ENCODE peak calls at places on chromosomes 7 and 10, in seven cellular contexts. H, Q, G, P, E, F and B are unnamed samples. For H3K4me1, the result is how much of the 10 kb centered on the place peaks cover.

GRCh38 chr10:63765126-63765525 is 243.9 kb downstream of the REEP3 start:
- DNase-seq in E (no peak), F (no peak), P (no peak), H (no peak), G (no peak), Q (no peak), B (no peak)

GRCh38 chr7:97845622-97846203 is 26.5 kb downstream of the ASNS start:
- DNase-seq in H (peak), F (peak), G (peak), E (peak), P (peak), Q (peak), B (no peak)

GRCh38 chr10:5666324-5667220 is at the start of gene ASB13:
- DNase-seq in G (peak), F (peak), P (peak), E (peak), H (peak), Q (peak), B (peak)

GRCh38 chr10:132836832-132837540 is 51.0 kb upstream of the NKX6-2 start:
- DNase-seq in Q (peak), G (peak), E (peak), F (peak), P (peak), H (no peak), B (peak)

GRCh38 chr7:105268511-105269392 is 120.0 kb downstream of the SRPK2 start:
- DNase-seq in P (peak), E (peak), H (no peak), G (peak), F (no peak), Q (peak), B (no peak)

GRCh38 chr10:129764901-129765663 is 199.0 kb downstream of the EBF3 start:
- DNase-seq in P (no peak), Q (no peak), E (no peak), H (no peak), G (no peak), F (no peak), B (peak)

GRCh38 chr7:76257973-76258372 is 44.5 kb upstream of the HSPB1 start:
- DNase-seq in P (no peak), E (no peak), F (no peak), H (no peak), G (no peak), Q (no peak), B (no peak)

GRCh38 chr7:36810476-36810875 is 86.2 kb upstream of the AOAH start:
- DNase-seq in G (no peak), Q (no peak), E (no peak), H (no peak), F (no peak), P (no peak), B (no peak)

GRCh38 chr10:35456175-35456574 is 119.9 kb downstream of the CCNY start:
- DNase-seq in H (no peak), P (no peak), E (no peak), Q (no peak), G (no peak), F (no peak), B (no peak)

GRCh38 chr7:83149466-83149865 is 13.2 kb downstream of the PCLO start:
- DNase-seq in P (no peak), G (no peak), E (peak), Q (peak), H (no peak), F (no peak), B (no peak)

GRCh38 chr7:116527521-116527920 is 2.7 kb downstream of the CAV1 start:
- DNase-seq in G (peak), E (peak), Q (peak), F (no peak), H (no peak), P (no peak), B (no peak)
- H3K4me1 ChIP-seq in G (half or more), E (half or more), Q (under half), F (under half), H (under half), P (under half), B (under half)

GRCh38 chr7:73737491-73738219 is 947 bp downstream of the ABHD11 start:
- DNase-seq in P (no peak), Q (no peak), G (no peak), H (no peak), F (no peak), E (no peak), B (peak)

GRCh38 chr7:73736885-73737284 is 1.7 kb downstream of the ABHD11 start:
- DNase-seq in F (no peak), H (no peak), Q (no peak), E (no peak), G (no peak), P (no peak), B (no peak)

GRCh38 chr7:73734619-73735525 is 3.7 kb downstream of the ABHD11 start:
- DNase-seq in G (peak), F (peak), Q (peak), P (peak), H (peak), E (peak), B (peak)

GRCh38 chr7:73738220-73738611 is 386 bp downstream of the ABHD11 start:
- DNase-seq in E (peak), Q (peak), F (no peak), H (no peak), P (peak), G (peak), B (no peak)

DNA sequence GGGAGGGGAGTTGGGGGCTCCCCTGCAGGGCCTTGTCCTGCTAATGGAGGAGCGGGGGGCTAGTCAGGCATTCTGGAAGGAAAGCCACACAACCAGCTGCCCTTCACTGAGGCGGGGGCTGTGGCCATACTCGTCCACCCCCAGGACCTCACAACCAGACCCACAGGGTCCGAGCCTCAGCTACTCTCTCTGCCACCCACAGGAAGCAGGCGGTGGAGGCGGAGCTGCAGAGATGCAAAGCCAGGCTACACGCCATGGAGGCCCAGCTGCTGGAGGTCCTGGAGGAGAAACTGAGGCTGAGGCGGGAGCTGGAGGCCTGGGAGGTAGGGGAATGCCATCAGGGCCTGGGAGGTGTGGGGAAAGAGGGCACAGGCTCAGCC is 3.1 kb downstream of the ABHD11 start:
- DNase-seq in E (no peak), G (no peak), Q (no peak), P (no peak), F (no peak), H (no peak), B (peak)
- H3K9ac ChIP-seq in E (peak), G (no peak), Q (no peak), P (no peak), F (no peak), H (peak), B (no peak)

GRCh38 chr7:1026721-1027151 is 17.6 kb upstream of the GPR146 start:
- DNase-seq in Q (no peak), P (no peak), F (no peak), E (no peak), H (no peak), G (no peak), B (peak)

GRCh38 chr7:1028775-1029636 is 15.3 kb upstream of the GPR146 start:
- DNase-seq in G (peak), E (peak), Q (peak), H (peak), F (peak), P (no peak), B (peak)

GRCh38 chr7:1027285-1028043 is 16.9 kb upstream of the GPR146 start:
- DNase-seq in F (no peak), G (peak), E (peak), P (no peak), H (no peak), Q (peak), B (peak)

GRCh38 chr7:1029637-1030443 is 14.5 kb upstream of the GPR146 start:
- DNase-seq in E (no peak), H (no peak), F (no peak), P (no peak), Q (no peak), G (no peak), B (peak)

DNA sequence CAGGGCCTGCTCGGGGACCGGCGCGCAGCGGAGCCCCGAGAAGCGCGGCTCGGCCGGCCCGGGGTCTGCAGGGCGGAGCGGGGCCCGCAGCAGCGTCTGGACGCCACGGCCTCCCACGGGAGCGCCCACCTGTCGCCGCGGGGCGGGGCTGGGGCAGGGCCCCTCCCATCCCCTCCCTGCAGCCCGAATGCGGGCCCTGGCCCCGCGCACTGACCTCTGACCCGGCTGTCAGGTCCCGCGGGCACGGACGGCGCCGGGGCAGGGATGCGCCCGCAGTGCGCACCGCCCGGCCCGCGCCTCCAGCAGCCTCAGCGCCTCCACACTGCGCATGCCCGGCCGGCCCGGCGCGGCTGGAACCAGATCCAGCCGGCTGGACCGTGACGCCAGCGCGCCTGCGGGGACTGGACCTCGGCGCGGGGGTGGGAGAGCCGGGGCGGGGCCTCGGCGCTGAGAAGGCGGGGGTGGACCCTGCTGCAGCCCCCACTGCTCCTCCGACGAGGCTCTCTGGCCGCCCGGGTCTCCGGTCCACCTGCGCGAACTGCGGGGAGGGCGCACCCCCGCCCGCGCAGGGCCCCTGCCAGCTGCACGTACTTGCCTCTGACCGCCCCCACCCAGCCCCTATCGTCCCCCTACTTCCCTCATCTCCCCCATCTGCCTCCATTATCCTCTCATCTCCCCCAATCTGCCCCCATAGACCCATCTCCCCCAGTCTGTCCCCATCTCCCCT is 16.1 kb upstream of the GPR146 start:
- DNase-seq in E (peak), Q (peak), P (peak), G (peak), H (peak), F (peak), B (peak)
- H3K4me3 ChIP-seq in E (peak), Q (peak), P (peak), G (peak), H (peak), F (peak), B (peak)

DNA sequence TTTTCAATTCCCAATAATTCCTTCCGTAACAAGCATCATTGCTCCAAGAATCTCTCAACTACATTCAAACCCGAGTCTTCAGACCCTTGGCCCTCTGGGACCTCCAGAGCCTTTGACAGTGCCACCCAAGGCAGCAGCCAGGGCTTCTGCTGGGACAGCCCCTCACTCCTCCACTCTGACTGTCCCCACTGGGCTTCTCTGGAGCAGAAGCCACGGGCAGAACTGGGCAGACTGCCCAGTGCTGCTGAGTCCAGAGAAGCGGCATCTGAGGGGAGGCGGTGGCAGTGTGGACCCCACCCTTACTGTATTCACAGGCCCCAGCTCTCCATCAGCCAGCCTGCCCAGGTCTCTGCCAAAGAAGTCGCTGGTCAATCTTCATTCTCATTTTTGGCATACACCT is 8.8 kb downstream of the CYREN start:
- DNase-seq in Q (no peak), G (no peak), E (no peak), H (no peak), F (no peak), P (no peak), B (no peak)
- H3K4me1 ChIP-seq in Q (under half), G (under half), E (half or more), H (under half), F (under half), P (under half), B (under half)

GRCh38 chr7:131104611-131105293 is 222.9 kb upstream of the MKLN1 start:
- DNase-seq in Q (peak), H (no peak), E (peak), P (peak), G (no peak), F (no peak), B (no peak)

GRCh38 chr7:131106681-131107342 is 220.9 kb upstream of the MKLN1 start:
- DNase-seq in Q (no peak), E (peak), P (peak), G (no peak), F (peak), H (no peak), B (peak)

GRCh38 chr7:131105294-131105802 is 222.3 kb upstream of the MKLN1 start:
- DNase-seq in H (no peak), P (no peak), E (no peak), Q (no peak), F (peak), G (peak), B (no peak)

GRCh38 chr7:131107343-131108211 is 220.1 kb upstream of the MKLN1 start:
- DNase-seq in E (peak), P (peak), G (peak), H (peak), Q (peak), F (peak), B (peak)

GRCh38 chr7:131105803-131106680 is 221.6 kb upstream of the MKLN1 start:
- DNase-seq in H (no peak), Q (peak), E (peak), P (peak), G (peak), F (peak), B (peak)
- H3K9ac ChIP-seq in H (peak), Q (peak), E (peak), P (peak), G (peak), F (peak), B (peak)